ENCODE peak calls at places on chromosomes 5 and 9, in ten cellular contexts. F, A, S, N, G, W, R, P, Q and X are unnamed samples.

GRCh38 chr5:75513841-75514240 is 2.1 kb downstream of the POLK start:
- DNase-seq in F (no peak), A (no peak), S (no peak), N (no peak), G (no peak), W (no peak), R (no peak), P (no peak), Q (no peak), X (no peak)

GRCh38 chr5:40291338-40291737 is 388.4 kb upstream of the PTGER4 start:
- DNase-seq in F (no peak), A (no peak), S (no peak), N (no peak), G (no peak), W (no peak), R (no peak), P (no peak), Q (peak; percentile 35), X (no peak)

GRCh38 chr5:133754575-133755169 is 142.3 kb upstream of the FSTL4 start:
- DNase-seq in F (peak; percentile 54), A (peak; percentile 28), S (no peak), N (peak; percentile 13), G (no peak), W (peak; percentile 24), R (peak; percentile 46), P (no peak), Q (peak; percentile 7), X (no peak)

GRCh38 chr9:128917151-128917849 is 3.5 kb upstream of the PHYHD1 start:
- DNase-seq in F (no peak), A (peak; percentile 61), S (peak; percentile 82), N (peak; percentile 86), G (no peak), W (peak; percentile 89), R (no peak), P (no peak), Q (peak; percentile 64), X (no peak)

GRCh38 chr9:93316726-93317494 is 133.0 kb downstream of the WNK2 start:
- DNase-seq in F (no peak), A (no peak), S (no peak), N (no peak), G (no peak), W (no peak), R (peak; percentile 64), P (no peak), Q (no peak), X (no peak)

GRCh38 chr5:51961154-51961562 is 577.9 kb downstream of the ISL1 start:
- DNase-seq in F (no peak), A (no peak), S (no peak), N (no peak), G (peak; percentile 5), W (no peak), R (no peak), P (no peak), Q (no peak), X (no peak)

GRCh38 chr5:57844410-57844809 is 361.8 kb upstream of the ACTBL2 start:
- DNase-seq in F (no peak), A (no peak), S (peak; percentile 45), N (no peak), G (no peak), W (no peak), R (no peak), P (no peak), Q (no peak), X (no peak)

GRCh38 chr5:78574157-78574673 is 74.4 kb downstream of the LHFPL2 start:
- DNase-seq in F (no peak), A (no peak), S (no peak), N (no peak), G (no peak), W (no peak), R (no peak), P (no peak), Q (no peak), X (no peak)

GRCh38 chr9:133334161-133334560 is 1.8 kb downstream of the SURF6 start:
- DNase-seq in F (no peak), A (no peak), S (peak; percentile 5), N (no peak), G (no peak), W (no peak), R (no peak), P (no peak), Q (no peak), X (no peak)

GRCh38 chr5:96344678-96345612 is 88.1 kb downstream of the PCSK1 start:
- DNase-seq in F (no peak), A (peak; percentile 64), S (no peak), N (peak; percentile 46), G (peak; percentile 36), W (peak; percentile 61), R (no peak), P (peak; percentile 3), Q (peak; percentile 86), X (no peak)

GRCh38 chr9:93107151-93107824 is 11.3 kb downstream of the CARD19 start:
- DNase-seq in F (no peak), A (no peak), S (no peak), N (no peak), G (no peak), W (no peak), R (no peak), P (no peak), Q (no peak), X (no peak)

GRCh38 chr9:89022902-89023301 is 31.6 kb downstream of the S1PR3 start:
- DNase-seq in F (no peak), A (no peak), S (no peak), N (peak; percentile 43), G (no peak), W (no peak), R (no peak), P (no peak), Q (peak; percentile 79), X (no peak)

GRCh38 chr5:157059093-157059539 is at the start of gene HAVCR1:
- DNase-seq in F (no peak), A (peak; percentile 88), S (no peak), N (no peak), G (no peak), W (no peak), R (no peak), P (no peak), Q (no peak), X (no peak)

GRCh38 chr5:149114403-149115312 is 26.6 kb upstream of the ABLIM3 start:
- DNase-seq in F (peak; percentile 60), A (peak; percentile 66), S (peak; percentile 38), N (peak; percentile 67), G (peak; percentile 54), W (peak; percentile 68), R (no peak), P (peak; percentile 7), Q (peak; percentile 84), X (no peak)

GRCh38 chr5:131368866-131369265 is 105.0 kb downstream of the CDC42SE2 start:
- DNase-seq in F (no peak), A (no peak), S (no peak), N (no peak), G (no peak), W (no peak), R (no peak), P (no peak), Q (no peak), X (no peak)

GRCh38 chr9:95087659-95088242 is 229.8 kb downstream of the FANCC start:
- DNase-seq in F (no peak), A (no peak), S (no peak), N (no peak), G (no peak), W (no peak), R (no peak), P (no peak), Q (no peak), X (no peak)

DNA sequence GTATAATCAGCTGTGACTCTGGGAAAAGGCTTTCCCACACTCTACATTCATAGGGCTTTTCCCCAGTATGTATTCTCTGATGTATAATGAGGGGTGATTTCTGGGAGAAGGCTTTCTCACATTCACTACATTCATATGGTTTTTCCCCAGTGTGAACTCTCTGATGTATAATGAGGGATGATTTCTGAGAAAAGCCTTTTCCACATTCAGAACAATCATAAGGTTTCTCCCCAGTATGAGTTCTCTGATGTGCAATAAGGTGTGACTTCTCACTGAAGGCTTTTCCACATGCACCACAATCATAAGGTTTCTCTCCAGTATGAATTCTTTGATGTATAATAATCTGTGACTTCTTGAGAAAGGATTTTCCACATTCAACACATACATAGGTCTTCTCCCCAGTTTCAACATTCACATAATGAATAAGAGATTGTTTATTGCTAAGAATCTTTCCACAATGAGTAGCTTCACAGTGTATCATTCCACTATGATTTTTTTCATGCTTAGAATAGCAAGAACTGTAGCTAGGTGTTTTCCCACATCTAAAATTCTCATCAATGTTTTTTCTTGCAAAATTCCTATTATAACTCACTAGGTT is 26.7 kb upstream of the ZNF300 start:
- DNase-seq in F (no peak), A (no peak), S (no peak), N (no peak), G (no peak), W (no peak), R (no peak), P (no peak), Q (no peak), X (no peak)
- H3K9me3 ChIP-seq in F (peaks cover 65% of the 10 kb centered on the region), A (peaks cover 82% of the 10 kb centered on the region), S (peaks cover 100% of the 10 kb centered on the region), N (peaks cover 17% of the 10 kb centered on the region), G (peaks cover 33% of the 10 kb centered on the region), W (no peaks in the 10 kb centered on the region), R (peaks cover 85% of the 10 kb centered on the region), P (peaks cover 37% of the 10 kb centered on the region), Q (peaks cover 42% of the 10 kb centered on the region), X (peaks cover 18% of the 10 kb centered on the region)

DNA sequence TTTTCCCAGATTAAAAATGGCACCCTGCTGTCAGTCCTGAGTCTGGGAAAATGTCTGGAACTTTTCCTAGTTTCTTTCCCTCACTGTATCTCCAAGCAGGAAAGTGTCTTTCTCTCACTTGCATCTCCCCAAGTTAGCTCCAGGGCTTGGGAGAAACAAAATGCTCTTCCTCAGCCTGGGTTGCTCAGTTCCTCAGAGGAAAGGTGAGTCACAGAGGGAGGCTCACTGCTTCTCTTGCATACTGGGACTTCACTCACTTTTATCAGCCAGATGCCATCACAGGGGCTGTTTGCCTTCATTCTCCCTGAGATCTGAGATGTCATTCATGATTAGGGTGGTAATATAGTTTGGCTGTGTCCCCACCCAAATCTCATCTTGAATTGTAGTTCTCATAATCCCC is 519.9 kb downstream of the SEMA5A start:
- DNase-seq in F (no peak), A (no peak), S (no peak), N (no peak), G (no peak), W (no peak), R (no peak), P (no peak), Q (peak; percentile 27), X (no peak)
- H3K9me3 ChIP-seq in F (peaks cover 12% of the 10 kb centered on the region), A (peaks cover 94% of the 10 kb centered on the region), S (peaks cover 51% of the 10 kb centered on the region), N (no peaks in the 10 kb centered on the region), G (peaks cover 16% of the 10 kb centered on the region), W (no peaks in the 10 kb centered on the region), R (no peaks in the 10 kb centered on the region), P (no peaks in the 10 kb centered on the region), Q (peaks cover 20% of the 10 kb centered on the region), X (no peaks in the 10 kb centered on the region)

GRCh38 chr5:158224200-158224599 is 365.3 kb upstream of the CLINT1 start:
- DNase-seq in F (no peak), A (no peak), S (no peak), N (no peak), G (no peak), W (no peak), R (no peak), P (no peak), Q (no peak), X (no peak)
- H3K9me3 ChIP-seq in F (no peaks in the 10 kb centered on the region), A (no peaks in the 10 kb centered on the region), S (no peaks in the 10 kb centered on the region), N (no peaks in the 10 kb centered on the region), G (no peaks in the 10 kb centered on the region), W (no peaks in the 10 kb centered on the region), R (no peaks in the 10 kb centered on the region), P (no peaks in the 10 kb centered on the region), Q (no peaks in the 10 kb centered on the region), X (no peaks in the 10 kb centered on the region)

DNA sequence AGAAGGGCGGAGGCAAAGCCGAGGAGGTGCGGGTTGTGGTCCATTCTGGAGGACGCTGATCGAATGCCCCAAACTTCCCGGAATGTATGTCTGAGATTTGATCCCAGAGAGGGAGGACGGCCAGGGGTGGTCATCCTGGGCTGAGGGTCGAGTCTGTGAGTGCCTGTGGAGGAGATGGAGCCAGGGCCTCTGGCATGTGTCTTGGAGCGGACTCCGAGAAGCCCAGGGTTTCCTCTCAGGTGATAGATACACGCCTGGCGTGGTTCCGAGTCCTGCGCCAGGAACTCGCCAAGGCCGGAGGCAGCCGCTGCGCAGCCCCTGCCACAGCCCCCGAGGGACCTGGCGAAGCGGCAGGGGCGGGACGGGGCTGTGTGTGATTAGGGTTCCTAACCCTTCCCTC is 363 bp downstream of the ZNF454 start:
- DNase-seq in F (no peak), A (no peak), S (peak; percentile 30), N (no peak), G (no peak), W (peak; percentile 17), R (no peak), P (no peak), Q (no peak), X (no peak)
- H3K9me3 ChIP-seq in F (peaks cover 91% of the 10 kb centered on the region), A (peaks cover 97% of the 10 kb centered on the region), S (peaks cover 57% of the 10 kb centered on the region), N (peaks cover 11% of the 10 kb centered on the region), G (peaks cover 5% of the 10 kb centered on the region), W (peaks cover 4% of the 10 kb centered on the region), R (peaks cover 39% of the 10 kb centered on the region), P (peaks cover 21% of the 10 kb centered on the region), Q (peaks cover 67% of the 10 kb centered on the region), X (peaks cover 19% of the 10 kb centered on the region)